ENCODE peak calls at places on chromosomes 13 and 19, in nine cellular contexts. Z, N, L, D, K, H, U, O and S are unnamed samples.

GRCh38 chr19:17562097-17562496 is 6.6 kb downstream of the COLGALT1 start:
- DNase-seq in Z (no peak), N (no peak), L (no peak), D (no peak), K (no peak), H (no peak), U (no peak), O (no peak), S (no peak)

GRCh38 chr13:110045919-110046318 is 259.5 kb upstream of the IRS2 start:
- DNase-seq in Z (no peak), N (no peak), L (no peak), D (no peak), K (no peak), H (no peak), U (no peak), O (no peak), S (no peak)

GRCh38 chr19:33431986-33432385 is 58.5 kb downstream of the CEBPG start:
- DNase-seq in Z (peak; percentile 13), N (no peak), L (no peak), D (no peak), K (no peak), H (no peak), U (peak; percentile 24), O (no peak), S (no peak)

GRCh38 chr19:30419581-30420180 is 47.5 kb downstream of the ZNF536 start:
- DNase-seq in Z (peak; percentile 58), N (no peak), L (no peak), D (no peak), K (no peak), H (peak; percentile 63), U (no peak), O (no peak), S (no peak)

GRCh38 chr13:44218501-44219240 is 155.0 kb upstream of the SERP2 start:
- DNase-seq in Z (peak; percentile 44), N (no peak), L (peak; percentile 57), D (peak; percentile 74), K (peak; percentile 84), H (no peak), U (peak; percentile 72), O (no peak), S (peak; percentile 81)

GRCh38 chr13:61728468-61728867 is 312.8 kb upstream of the PCDH20 start:
- DNase-seq in Z (no peak), N (no peak), L (peak; percentile 30), D (peak; percentile 65), K (no peak), H (peak; percentile 42), U (no peak), O (peak; percentile 89), S (no peak)

GRCh38 chr13:29909975-29910674 is 59.7 kb upstream of the UBL3 start:
- DNase-seq in Z (no peak), N (peak; percentile 78), L (peak; percentile 54), D (peak; percentile 51), K (peak; percentile 57), H (peak; percentile 82), U (no peak), O (no peak), S (peak; percentile 25)

GRCh38 chr19:45471116-45471865 is 3.5 kb downstream of the FOSB start:
- DNase-seq in Z (no peak), N (no peak), L (no peak), D (no peak), K (no peak), H (peak; percentile 4), U (no peak), O (no peak), S (no peak)

GRCh38 chr19:6156033-6156432 is 20.6 kb downstream of the ACSBG2 start:
- DNase-seq in Z (no peak), N (no peak), L (no peak), D (no peak), K (no peak), H (no peak), U (no peak), O (no peak), S (no peak)

GRCh38 chr19:33048806-33049676 is 15.6 kb downstream of the RHPN2 start:
- DNase-seq in Z (no peak), N (peak; percentile 24), L (no peak), D (no peak), K (no peak), H (no peak), U (no peak), O (no peak), S (no peak)

GRCh38 chr13:94764576-94765321 is 52.4 kb upstream of the SOX21 start:
- DNase-seq in Z (no peak), N (no peak), L (no peak), D (no peak), K (no peak), H (no peak), U (no peak), O (no peak), S (no peak)

GRCh38 chr13:32731576-32731975 is 145.3 kb downstream of the PDS5B start:
- DNase-seq in Z (no peak), N (peak; percentile 57), L (peak; percentile 64), D (peak; percentile 54), K (no peak), H (peak; percentile 35), U (no peak), O (peak; percentile 8), S (no peak)

GRCh38 chr19:28971011-28971410 is 241.9 kb downstream of the UQCRFS1 start:
- DNase-seq in Z (no peak), N (peak; percentile 34), L (peak; percentile 52), D (peak; percentile 12), K (no peak), H (peak; percentile 42), U (no peak), O (no peak), S (no peak)

GRCh38 chr19:3507371-3508120 is 1.4 kb downstream of the FZR1 start:
- DNase-seq in Z (no peak), N (no peak), L (no peak), D (no peak), K (no peak), H (no peak), U (no peak), O (no peak), S (no peak)

GRCh38 chr19:18674616-18675015 is 8.9 kb upstream of the CRTC1 start:
- DNase-seq in Z (peak; percentile 72), N (peak; percentile 14), L (no peak), D (no peak), K (peak; percentile 61), H (no peak), U (no peak), O (no peak), S (no peak)

GRCh38 chr13:80100636-80101035 is 240.3 kb downstream of the SPRY2 start:
- DNase-seq in Z (no peak), N (peak; percentile 53), L (peak; percentile 57), D (no peak), K (no peak), H (peak; percentile 78), U (no peak), O (no peak), S (no peak)

DNA sequence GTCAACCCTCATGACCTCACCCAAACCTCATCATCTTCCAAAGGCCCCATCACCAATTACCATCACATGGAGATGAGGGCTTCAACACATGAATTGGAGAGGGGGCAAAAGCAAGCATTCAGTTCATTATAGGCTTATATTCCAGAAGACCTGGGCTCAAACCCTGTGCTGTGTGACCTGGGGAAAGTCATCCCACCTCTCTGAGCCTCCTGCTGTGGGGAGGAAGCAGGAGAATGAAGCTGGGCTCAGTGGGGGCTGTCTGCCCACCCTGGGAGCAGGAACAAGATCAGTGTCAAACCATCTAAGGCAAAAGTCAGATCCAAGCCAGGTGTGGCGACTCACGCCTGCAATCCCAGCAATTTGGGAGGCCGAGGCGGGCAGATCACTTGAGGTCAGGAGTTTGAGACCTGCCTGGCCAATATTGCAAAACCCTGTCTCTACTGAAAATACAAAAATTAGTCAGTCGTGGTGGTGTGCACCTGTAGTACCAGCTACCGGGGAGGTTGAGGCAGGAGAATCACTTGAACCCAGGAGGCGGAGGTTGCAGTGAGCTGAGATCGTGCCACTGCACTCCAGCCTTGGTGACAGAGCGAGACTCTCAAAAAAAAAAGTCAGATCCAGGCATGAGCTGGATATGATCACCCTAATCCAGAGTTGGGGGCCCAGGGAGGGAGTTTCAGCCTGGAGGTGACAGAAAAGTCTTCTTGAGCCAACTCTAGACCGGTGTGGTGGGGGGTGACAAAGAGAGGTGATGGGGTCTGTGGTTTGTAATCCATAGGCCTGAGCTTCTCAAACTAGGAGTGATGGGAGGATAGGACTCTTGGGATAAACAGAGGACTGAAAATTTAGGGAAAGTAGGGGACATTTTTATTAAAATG is 1.6 kb upstream of the TPM4 start:
- DNase-seq in Z (no peak), N (no peak), L (no peak), D (no peak), K (no peak), H (no peak), U (no peak), O (no peak), S (no peak)
- H3K4me3 ChIP-seq in Z (peak overlapping the region; percentile 94), N (no peak overlapping the region), L (no peak overlapping the region), D (no peak overlapping the region), K (no peak overlapping the region), H (no peak overlapping the region), U (no peak overlapping the region), O (no peak overlapping the region), S (no peak overlapping the region)

GRCh38 chr13:46812398-46812797 is 15.4 kb upstream of the ESD start:
- DNase-seq in Z (no peak), N (no peak), L (peak; percentile 9), D (no peak), K (no peak), H (no peak), U (no peak), O (no peak), S (no peak)

GRCh38 chr13:46810440-46810839 is 13.5 kb upstream of the ESD start:
- DNase-seq in Z (no peak), N (no peak), L (peak; percentile 44), D (no peak), K (no peak), H (no peak), U (no peak), O (no peak), S (no peak)
- H3K4me3 ChIP-seq in Z (no peak overlapping the region), N (no peak overlapping the region), L (no peak overlapping the region), D (no peak overlapping the region), K (no peak overlapping the region), H (no peak overlapping the region), U (no peak overlapping the region), O (no peak overlapping the region), S (no peak overlapping the region)

GRCh38 chr19:1729568-1729925 is 23.8 kb upstream of the ONECUT3 start:
- DNase-seq in Z (no peak), N (no peak), L (no peak), D (no peak), K (no peak), H (no peak), U (no peak), O (no peak), S (no peak)
- H3K4me3 ChIP-seq in Z (no peak overlapping the region), N (no peak overlapping the region), L (no peak overlapping the region), D (no peak overlapping the region), K (no peak overlapping the region), H (no peak overlapping the region), U (no peak overlapping the region), O (no peak overlapping the region), S (no peak overlapping the region)

DNA sequence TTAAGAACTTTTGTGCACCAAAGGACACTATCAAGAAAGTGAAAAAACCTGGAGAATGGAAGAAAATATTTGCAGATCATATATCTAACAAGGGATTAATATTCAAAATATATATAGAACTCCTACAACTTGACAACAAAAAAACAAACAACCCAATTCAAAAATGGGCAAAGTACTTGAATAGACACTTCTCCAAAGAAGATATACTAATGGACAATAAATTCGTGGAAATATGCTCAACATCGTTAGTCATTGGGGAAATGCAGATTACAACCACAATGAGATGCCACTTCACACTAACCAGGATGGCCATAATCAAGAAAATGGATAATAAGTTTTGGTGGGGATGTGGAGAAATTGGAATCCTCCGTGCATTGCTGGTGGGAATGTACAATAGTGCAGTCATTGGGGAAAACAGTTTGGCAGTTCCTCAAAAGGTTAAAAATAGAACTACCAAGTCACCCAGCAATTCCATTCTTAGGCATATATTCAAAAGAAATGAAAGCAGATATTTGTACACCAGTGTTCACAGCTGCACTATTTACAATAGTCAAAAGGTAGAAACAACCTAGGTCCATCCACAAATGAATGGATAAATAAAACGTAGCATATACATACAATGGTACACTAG is 2.2 kb upstream of the LSR start:
- DNase-seq in Z (no peak), N (no peak), L (no peak), D (no peak), K (no peak), H (no peak), U (no peak), O (no peak), S (no peak)
- H3K4me3 ChIP-seq in Z (no peak overlapping the region), N (no peak overlapping the region), L (no peak overlapping the region), D (no peak overlapping the region), K (no peak overlapping the region), H (no peak overlapping the region), U (no peak overlapping the region), O (no peak overlapping the region), S (no peak overlapping the region)